ENCODE peak calls at places on chromosomes 2 and 18, in eight cellular contexts. One of them, this sample, is unnamed.
A peak's percentile ranks its signal among the peaks of the same experiment; 100 is the strongest.

GRCh38 chr2:60215295-60215990 is 338.0 kb downstream of the BCL11A start:
- DNase-seq in HCT116: no peak
- DNase-seq in prostate gland: peak; percentile 60
- DNase-seq in right atrium auricular region: no peak
- DNase-seq in mammary epithelial cell: no peak
- DNase-seq in sigmoid colon: peak; percentile 74
- DNase-seq in PC-3: no peak
- DNase-seq in body of pancreas: peak; percentile 57
- DNase-seq in this sample: no peak

GRCh38 chr2:74505448-74506246 is 1.8 kb downstream of the PCGF1 start:
- DNase-seq in PC-3: no peak
- DNase-seq in HCT116: no peak
- DNase-seq in sigmoid colon: no peak
- DNase-seq in mammary epithelial cell: no peak
- DNase-seq in body of pancreas: no peak
- DNase-seq in right atrium auricular region: no peak
- DNase-seq in prostate gland: no peak
- DNase-seq in this sample: no peak

GRCh38 chr2:199848323-199848722 is 2.7 kb downstream of the FTCDNL1 start:
- DNase-seq in body of pancreas: no peak
- DNase-seq in HCT116: no peak
- DNase-seq in PC-3: no peak
- DNase-seq in sigmoid colon: no peak
- DNase-seq in mammary epithelial cell: no peak
- DNase-seq in right atrium auricular region: no peak
- DNase-seq in prostate gland: no peak
- DNase-seq in this sample: no peak

GRCh38 chr2:52956766-52957165 is 810.8 kb upstream of the CHAC2 start:
- DNase-seq in PC-3: no peak
- DNase-seq in mammary epithelial cell: no peak
- DNase-seq in body of pancreas: no peak
- DNase-seq in right atrium auricular region: no peak
- DNase-seq in sigmoid colon: no peak
- DNase-seq in HCT116: no peak
- DNase-seq in prostate gland: no peak
- DNase-seq in this sample: no peak

GRCh38 chr2:217858519-217859466 is 144.0 kb downstream of the TNS1 start:
- DNase-seq in sigmoid colon: peak; percentile 94
- DNase-seq in body of pancreas: peak; percentile 61
- DNase-seq in PC-3: no peak
- DNase-seq in right atrium auricular region: peak; percentile 95
- DNase-seq in mammary epithelial cell: no peak
- DNase-seq in HCT116: no peak
- DNase-seq in prostate gland: peak; percentile 63
- DNase-seq in this sample: peak; percentile 47

GRCh38 chr2:219996366-219996765 is 368.9 kb downstream of the SLC4A3 start:
- DNase-seq in HCT116: no peak
- DNase-seq in mammary epithelial cell: no peak
- DNase-seq in PC-3: no peak
- DNase-seq in prostate gland: no peak
- DNase-seq in body of pancreas: no peak
- DNase-seq in sigmoid colon: no peak
- DNase-seq in right atrium auricular region: no peak
- DNase-seq in this sample: no peak

GRCh38 chr2:37388074-37388473 is 43.6 kb downstream of the QPCT start:
- DNase-seq in body of pancreas: no peak
- DNase-seq in HCT116: no peak
- DNase-seq in mammary epithelial cell: peak; percentile 96
- DNase-seq in prostate gland: no peak
- DNase-seq in PC-3: peak; percentile 76
- DNase-seq in sigmoid colon: no peak
- DNase-seq in right atrium auricular region: no peak
- DNase-seq in this sample: no peak

GRCh38 chr2:64839844-64840243 is 149.4 kb upstream of the SLC1A4 start:
- DNase-seq in prostate gland: no peak
- DNase-seq in PC-3: no peak
- DNase-seq in sigmoid colon: no peak
- DNase-seq in mammary epithelial cell: no peak
- DNase-seq in right atrium auricular region: no peak
- DNase-seq in body of pancreas: no peak
- DNase-seq in HCT116: peak; percentile 35
- DNase-seq in this sample: no peak

GRCh38 chr2:201127570-201127969 is 11.6 kb downstream of the CFLAR start:
- DNase-seq in sigmoid colon: no peak
- DNase-seq in mammary epithelial cell: peak; percentile 69
- DNase-seq in right atrium auricular region: no peak
- DNase-seq in body of pancreas: no peak
- DNase-seq in prostate gland: no peak
- DNase-seq in PC-3: no peak
- DNase-seq in HCT116: no peak
- DNase-seq in this sample: no peak

GRCh38 chr2:169823996-169824372 is 721 bp downstream of the METTL5 start:
- DNase-seq in HCT116: no peak
- DNase-seq in PC-3: no peak
- DNase-seq in prostate gland: no peak
- DNase-seq in sigmoid colon: no peak
- DNase-seq in right atrium auricular region: no peak
- DNase-seq in body of pancreas: no peak
- DNase-seq in mammary epithelial cell: peak; percentile 38
- DNase-seq in this sample: no peak

GRCh38 chr2:33153008-33153407 is 206.3 kb downstream of the LTBP1 start:
- DNase-seq in PC-3: peak; percentile 43
- DNase-seq in sigmoid colon: no peak
- DNase-seq in body of pancreas: no peak
- DNase-seq in right atrium auricular region: no peak
- DNase-seq in prostate gland: no peak
- DNase-seq in HCT116: no peak
- DNase-seq in mammary epithelial cell: peak; percentile 83
- DNase-seq in this sample: no peak

GRCh38 chr18:52337286-52337685 is 2.7 kb upstream of the DCC start:
- DNase-seq in PC-3: peak; percentile 12
- DNase-seq in body of pancreas: no peak
- DNase-seq in sigmoid colon: no peak
- DNase-seq in right atrium auricular region: no peak
- DNase-seq in HCT116: no peak
- DNase-seq in mammary epithelial cell: peak; percentile 71
- DNase-seq in prostate gland: no peak
- DNase-seq in this sample: no peak

GRCh38 chr2:173119069-173119807 is 43.6 kb downstream of the MAP3K20 start:
- DNase-seq in HCT116: no peak
- DNase-seq in sigmoid colon: peak; percentile 86
- DNase-seq in prostate gland: peak; percentile 46
- DNase-seq in body of pancreas: peak; percentile 61
- DNase-seq in right atrium auricular region: no peak
- DNase-seq in mammary epithelial cell: no peak
- DNase-seq in PC-3: no peak
- DNase-seq in this sample: no peak

GRCh38 chr2:234983011-234983726 is 31.4 kb downstream of the SH3BP4 start:
- DNase-seq in body of pancreas: peak; percentile 49
- DNase-seq in PC-3: no peak
- DNase-seq in prostate gland: no peak
- DNase-seq in mammary epithelial cell: no peak
- DNase-seq in HCT116: no peak
- DNase-seq in right atrium auricular region: no peak
- DNase-seq in sigmoid colon: no peak
- DNase-seq in this sample: no peak

GRCh38 chr2:207227062-207227748 is 61.5 kb upstream of the KLF7 start:
- DNase-seq in HCT116: no peak
- DNase-seq in mammary epithelial cell: no peak
- DNase-seq in prostate gland: no peak
- DNase-seq in right atrium auricular region: no peak
- DNase-seq in PC-3: no peak
- DNase-seq in sigmoid colon: peak; percentile 83
- DNase-seq in body of pancreas: peak; percentile 23
- DNase-seq in this sample: peak; percentile 70

GRCh38 chr2:112055833-112056625 is 960 bp downstream of the TMEM87B start:
- DNase-seq in right atrium auricular region: peak; percentile 86
- DNase-seq in sigmoid colon: peak; percentile 85
- DNase-seq in prostate gland: peak; percentile 63
- DNase-seq in mammary epithelial cell: peak; percentile 84
- DNase-seq in body of pancreas: peak; percentile 63
- DNase-seq in PC-3: peak; percentile 66
- DNase-seq in HCT116: no peak
- DNase-seq in this sample: peak; percentile 51

GRCh38 chr18:78768655-78769501 is 210.7 kb upstream of the SALL3 start:
- DNase-seq in body of pancreas: no peak
- DNase-seq in PC-3: no peak
- DNase-seq in HCT116: no peak
- DNase-seq in sigmoid colon: no peak
- DNase-seq in mammary epithelial cell: no peak
- DNase-seq in prostate gland: no peak
- DNase-seq in right atrium auricular region: peak; percentile 40
- DNase-seq in this sample: no peak

GRCh38 chr2:196750977-196751631 is 48.4 kb downstream of the GTF3C3 start:
- DNase-seq in prostate gland: peak; percentile 16
- DNase-seq in sigmoid colon: no peak
- DNase-seq in HCT116: peak; percentile 51
- DNase-seq in body of pancreas: peak; percentile 52
- DNase-seq in mammary epithelial cell: peak; percentile 50
- DNase-seq in right atrium auricular region: peak; percentile 70
- DNase-seq in PC-3: peak; percentile 84
- DNase-seq in this sample: peak; percentile 14

DNA sequence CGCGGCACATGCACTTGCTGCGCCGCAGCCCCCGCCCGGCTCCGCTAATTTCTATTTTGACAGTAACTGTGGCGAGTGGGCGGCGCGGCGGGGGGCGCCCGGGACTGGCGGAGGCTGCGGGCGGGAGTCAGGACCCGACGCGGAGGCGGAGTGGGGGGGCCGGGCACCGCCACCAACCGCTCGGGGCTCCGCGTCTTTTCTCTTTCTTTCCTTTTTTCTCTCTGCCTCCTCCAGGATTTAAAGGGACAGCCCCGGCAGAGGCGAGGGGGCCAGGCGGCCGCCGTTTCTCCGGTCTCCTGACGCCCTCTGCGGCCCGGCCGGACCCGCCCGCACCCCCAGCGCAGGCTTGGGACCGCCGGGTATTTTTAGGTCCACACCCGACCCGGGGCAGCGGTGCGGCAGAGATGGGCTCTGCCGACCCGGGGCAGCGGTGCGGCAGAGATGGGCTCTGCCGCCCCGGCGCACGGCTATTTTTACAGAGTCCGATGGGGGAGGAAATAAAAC is 460 bp upstream of the ZBTB7C start:
- DNase-seq in HCT116: no peak
- DNase-seq in mammary epithelial cell: peak; percentile 59
- DNase-seq in right atrium auricular region: no peak
- DNase-seq in sigmoid colon: no peak
- DNase-seq in PC-3: no peak
- DNase-seq in body of pancreas: no peak
- DNase-seq in prostate gland: no peak
- DNase-seq in this sample: no peak
- TF ChIP-seq CTCF in HCT116: no peak
- TF ChIP-seq CTCF in mammary epithelial cell: peak; percentile 16
- TF ChIP-seq CTCF in right atrium auricular region: peak; percentile 37
- TF ChIP-seq CTCF in sigmoid colon: no peak
- TF ChIP-seq CTCF in PC-3: no peak
- TF ChIP-seq CTCF in body of pancreas: no peak
- TF ChIP-seq CTCF in prostate gland: no peak
- TF ChIP-seq CTCF in this sample: peak; percentile 18

GRCh38 chr18:60347526-60348045 is 25.0 kb downstream of the MC4R start:
- DNase-seq in HCT116: no peak
- DNase-seq in body of pancreas: no peak
- DNase-seq in sigmoid colon: no peak
- DNase-seq in PC-3: peak; percentile 88
- DNase-seq in right atrium auricular region: no peak
- DNase-seq in mammary epithelial cell: no peak
- DNase-seq in prostate gland: no peak
- DNase-seq in this sample: peak; percentile 44

GRCh38 chr18:60350150-60350549 is 22.4 kb downstream of the MC4R start:
- DNase-seq in prostate gland: no peak
- DNase-seq in HCT116: no peak
- DNase-seq in right atrium auricular region: no peak
- DNase-seq in PC-3: no peak
- DNase-seq in body of pancreas: no peak
- DNase-seq in mammary epithelial cell: no peak
- DNase-seq in sigmoid colon: no peak
- DNase-seq in this sample: no peak

GRCh38 chr18:60350975-60351374 is 21.6 kb downstream of the MC4R start:
- DNase-seq in mammary epithelial cell: no peak
- DNase-seq in PC-3: peak; percentile 41
- DNase-seq in body of pancreas: no peak
- DNase-seq in prostate gland: no peak
- DNase-seq in right atrium auricular region: no peak
- DNase-seq in sigmoid colon: no peak
- DNase-seq in HCT116: no peak
- DNase-seq in this sample: no peak
- H3K4me3 ChIP-seq in mammary epithelial cell: no peak overlapping the region
- H3K4me3 ChIP-seq in PC-3: no peak overlapping the region
- H3K4me3 ChIP-seq in body of pancreas: no peak overlapping the region
- H3K4me3 ChIP-seq in prostate gland: no peak overlapping the region
- H3K4me3 ChIP-seq in right atrium auricular region: no peak overlapping the region
- H3K4me3 ChIP-seq in sigmoid colon: no peak overlapping the region
- H3K4me3 ChIP-seq in HCT116: no peak overlapping the region
- H3K4me3 ChIP-seq in this sample: no peak overlapping the region

DNA sequence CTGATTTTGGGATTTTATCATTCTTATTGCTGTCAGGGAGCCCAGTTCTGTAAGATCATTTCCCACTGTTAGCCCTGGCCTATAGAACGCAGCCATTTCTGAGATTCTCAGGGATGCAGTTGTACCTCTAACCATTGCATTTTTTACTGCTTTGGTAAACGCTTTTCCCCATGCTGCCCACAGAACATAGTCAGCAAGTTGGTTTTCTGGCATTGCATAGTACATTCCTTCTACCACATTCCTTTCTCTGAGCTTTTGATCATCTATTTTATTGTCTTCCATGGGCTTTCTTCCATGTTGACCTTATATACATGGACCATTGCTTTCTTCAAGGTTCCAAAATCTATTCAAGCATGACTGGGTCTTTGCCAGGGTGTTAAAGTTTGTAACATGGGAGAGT is 86.8 kb upstream of the ST6GAL2 start:
- DNase-seq in right atrium auricular region: no peak
- DNase-seq in HCT116: no peak
- DNase-seq in PC-3: no peak
- DNase-seq in prostate gland: no peak
- DNase-seq in sigmoid colon: no peak
- DNase-seq in body of pancreas: no peak
- DNase-seq in mammary epithelial cell: no peak
- DNase-seq in this sample: peak; percentile 29
- H3K36me3 ChIP-seq in right atrium auricular region: no peaks in the 10 kb centered on the region
- H3K36me3 ChIP-seq in HCT116: no peaks in the 10 kb centered on the region
- H3K36me3 ChIP-seq in PC-3: no peaks in the 10 kb centered on the region
- H3K36me3 ChIP-seq in prostate gland: no peaks in the 10 kb centered on the region
- H3K36me3 ChIP-seq in sigmoid colon: no peaks in the 10 kb centered on the region
- H3K36me3 ChIP-seq in body of pancreas: no peaks in the 10 kb centered on the region
- H3K36me3 ChIP-seq in mammary epithelial cell: no peaks in the 10 kb centered on the region
- H3K36me3 ChIP-seq in this sample: no peaks in the 10 kb centered on the region

DNA sequence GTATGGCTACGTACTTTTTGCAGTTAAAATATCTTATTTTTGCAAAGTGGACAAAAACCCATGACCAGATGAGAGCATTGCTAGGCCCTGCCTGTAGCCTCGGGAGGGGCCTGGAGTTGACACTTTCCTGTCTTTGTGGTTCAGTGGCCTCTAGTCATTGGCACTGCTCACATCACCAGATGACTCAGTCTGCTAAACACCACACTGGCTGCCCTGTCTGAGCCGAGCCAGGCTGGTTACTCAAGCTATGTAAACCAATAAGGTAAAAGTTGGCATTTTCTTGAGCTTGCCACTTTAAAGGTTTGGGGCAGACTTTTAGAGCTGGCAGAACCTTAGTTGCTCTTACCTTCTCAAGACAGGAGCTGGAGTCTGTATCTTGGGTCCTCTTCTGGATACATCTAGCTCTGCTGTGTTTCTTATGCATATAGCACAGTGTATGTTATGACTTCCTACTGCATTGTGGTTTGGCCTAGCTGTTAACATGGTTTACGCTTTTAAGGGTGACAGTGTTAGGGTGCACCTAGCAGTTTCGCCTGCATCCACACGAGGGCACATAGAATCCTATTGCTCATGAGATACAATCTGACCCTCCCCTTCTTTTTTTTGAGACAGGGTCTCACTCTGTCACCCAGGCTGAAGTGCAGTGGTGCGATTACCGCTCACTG is 76.4 kb downstream of the AP1S3 start:
- DNase-seq in prostate gland: no peak
- DNase-seq in PC-3: peak; percentile 96
- DNase-seq in mammary epithelial cell: peak; percentile 98
- DNase-seq in sigmoid colon: no peak
- DNase-seq in body of pancreas: peak; percentile 56
- DNase-seq in HCT116: peak; percentile 96
- DNase-seq in right atrium auricular region: no peak
- DNase-seq in this sample: peak; percentile 92
- TF ChIP-seq CTCF in prostate gland: no peak
- TF ChIP-seq CTCF in PC-3: peak; percentile 62
- TF ChIP-seq CTCF in mammary epithelial cell: peak; percentile 43
- TF ChIP-seq CTCF in sigmoid colon: no peak
- TF ChIP-seq CTCF in body of pancreas: no peak
- TF ChIP-seq CTCF in HCT116: peak; percentile 56
- TF ChIP-seq CTCF in right atrium auricular region: no peak
- TF ChIP-seq CTCF in this sample: peak; percentile 28

This sample was measured in kidney epithelial cell.